ENCODE peak calls at places on chromosomes 5 and 9, in four cellular contexts. D, E, P and A are unnamed samples.

GRCh38 chr9:3386753-3387152 is 139.0 kb downstream of the RFX3 start:
- DNase-seq in D (no peak), E (no peak), P (no peak), A (no peak)

GRCh38 chr9:122206118-122207046 is 22.4 kb downstream of the LHX6 start:
- DNase-seq in D (no peak), E (no peak), P (no peak), A (no peak)

GRCh38 chr5:93715327-93715726 is 26.1 kb downstream of the POU5F2 start:
- DNase-seq in D (no peak), E (peak; percentile 5), P (no peak), A (no peak)

GRCh38 chr5:39224196-39224754 is 4.9 kb upstream of the FYB1 start:
- DNase-seq in D (peak; percentile 87), E (no peak), P (no peak), A (no peak)

GRCh38 chr5:64497390-64497789 is 8.4 kb upstream of the RGS7BP start:
- DNase-seq in D (no peak), E (no peak), P (no peak), A (no peak)

GRCh38 chr5:141100243-141100805 is at the start of gene PCDHB3:
- DNase-seq in D (peak; percentile 48), E (peak; percentile 21), P (no peak), A (peak; percentile 29)

GRCh38 chr9:30258079-30258478 is 2126.4 kb upstream of the ACO1 start:
- DNase-seq in D (no peak), E (no peak), P (no peak), A (no peak)

GRCh38 chr5:1634337-1634661 is 110.5 kb upstream of the LPCAT1 start:
- DNase-seq in D (no peak), E (no peak), P (no peak), A (no peak)

GRCh38 chr5:5380298-5380697 is 42.2 kb upstream of the ICE1 start:
- DNase-seq in D (no peak), E (no peak), P (no peak), A (no peak)

GRCh38 chr5:89535421-89535820 is 652.4 kb upstream of the MEF2C start:
- DNase-seq in D (no peak), E (no peak), P (no peak), A (no peak)

DNA sequence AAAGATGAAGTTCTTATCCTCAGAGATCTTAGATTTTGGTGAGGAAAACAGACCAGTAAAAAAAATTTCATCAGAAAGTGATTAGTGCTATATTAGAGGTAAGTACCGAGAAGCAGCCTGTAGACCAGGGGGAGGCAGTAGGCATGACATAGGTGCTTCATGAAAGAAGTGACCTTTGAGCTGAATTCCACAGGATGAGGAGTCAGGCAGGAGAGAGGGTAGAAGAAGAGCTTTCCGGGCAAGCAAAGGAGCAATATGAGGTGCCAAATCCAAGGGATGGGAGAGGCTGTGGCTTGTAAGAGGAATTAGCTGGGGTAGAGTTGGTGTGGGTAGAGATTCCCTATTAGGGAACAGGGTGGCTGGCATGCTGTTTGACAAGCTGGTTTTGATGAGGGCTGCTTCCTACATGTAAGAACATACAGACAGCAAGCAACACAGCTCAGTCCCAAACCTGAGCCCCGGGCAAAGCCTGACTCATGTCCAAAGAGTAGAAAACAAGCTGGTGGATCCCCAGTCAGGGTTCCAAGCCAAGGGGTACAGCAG is 48.4 kb upstream of the PWWP2A start:
- DNase-seq in D (no peak), E (peak; percentile 61), P (no peak), A (no peak)
- TF ChIP-seq TARDBP in D (no peak), E (no peak), P (no peak), A (no peak)

GRCh38 chr5:146952168-146952567 is 73.6 kb upstream of the PPP2R2B start:
- DNase-seq in D (no peak), E (no peak), P (no peak), A (no peak)

GRCh38 chr5:146947181-146947941 is 68.8 kb upstream of the PPP2R2B start:
- DNase-seq in D (peak; percentile 23), E (no peak), P (no peak), A (peak; percentile 21)

GRCh38 chr5:146945722-146946121 is 67.2 kb upstream of the PPP2R2B start:
- DNase-seq in D (no peak), E (no peak), P (no peak), A (no peak)

GRCh38 chr5:146944764-146945710 is 66.5 kb upstream of the PPP2R2B start:
- DNase-seq in D (no peak), E (no peak), P (no peak), A (no peak)

GRCh38 chr5:146948666-146949065 is 70.1 kb upstream of the PPP2R2B start:
- DNase-seq in D (no peak), E (no peak), P (no peak), A (no peak)
- TF ChIP-seq TARDBP in D (no peak), E (no peak), P (no peak), A (no peak)

DNA sequence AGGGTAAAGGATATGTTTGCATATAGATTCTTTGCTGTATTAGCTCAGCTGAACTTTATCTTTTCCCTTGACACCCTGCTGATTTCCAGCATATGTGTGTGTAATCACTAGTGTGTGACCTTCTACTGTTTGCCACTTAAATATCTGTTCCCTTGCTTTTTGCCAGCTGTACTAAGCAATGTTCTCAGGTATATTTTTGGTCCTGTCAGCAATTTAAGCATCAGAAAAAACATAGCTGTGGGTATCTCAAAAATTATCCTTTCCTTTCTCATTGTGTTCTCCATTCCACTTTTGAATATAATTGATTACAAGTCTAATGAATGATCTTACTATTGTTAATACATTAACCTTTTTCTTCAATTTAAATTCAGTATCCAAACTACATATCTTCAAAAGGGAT is 59.2 kb upstream of the CDH10 start:
- DNase-seq in D (no peak), E (no peak), P (no peak), A (no peak)
- TF ChIP-seq TARDBP in D (no peak), E (no peak), P (no peak), A (no peak)

GRCh38 chr5:76269259-76269958 is 133.7 kb upstream of the IQGAP2 start:
- DNase-seq in D (no peak), E (no peak), P (no peak), A (no peak)
- TF ChIP-seq TARDBP in D (no peak), E (no peak), P (no peak), A (no peak)

GRCh38 chr5:43101491-43101890 is 19.2 kb upstream of the ZNF131 start:
- DNase-seq in D (no peak), E (no peak), P (no peak), A (no peak)
- TF ChIP-seq TARDBP in D (no peak), E (no peak), P (no peak), A (no peak)

GRCh38 chr9:109335121-109335520 is 14.3 kb upstream of the EPB41L4B start:
- DNase-seq in D (no peak), E (no peak), P (no peak), A (no peak)

GRCh38 chr9:109329274-109330258 is 8.7 kb upstream of the EPB41L4B start:
- DNase-seq in D (no peak), E (peak; percentile 27), P (no peak), A (peak; percentile 34)

GRCh38 chr9:109335929-109336328 is 15.1 kb upstream of the EPB41L4B start:
- DNase-seq in D (no peak), E (peak; percentile 63), P (no peak), A (no peak)

GRCh38 chr9:109336409-109336808 is 15.6 kb upstream of the EPB41L4B start:
- DNase-seq in D (no peak), E (no peak), P (no peak), A (no peak)

GRCh38 chr9:109331353-109331752 is 10.5 kb upstream of the EPB41L4B start:
- DNase-seq in D (no peak), E (no peak), P (no peak), A (no peak)
- TF ChIP-seq TARDBP in D (no peak), E (no peak), P (no peak), A (no peak)

GRCh38 chr9:114588150-114588663 is 638 bp downstream of the ATP6V1G1 start:
- DNase-seq in D (no peak), E (no peak), P (no peak), A (no peak)
- TF ChIP-seq TARDBP in D (no peak), E (no peak), P (no peak), A (no peak)